ENCODE peak calls at places on chromosome 5, in five cellular contexts. One of them, this sample, is unnamed.

GRCh38 chr5:58545912-58546311 is 37.0 kb upstream of the RAB3C start:
- DNase-seq in fibroblast of pulmonary artery: no peak
- DNase-seq in NCI-H1105: no peak
- DNase-seq in heart right ventricle: no peak
- DNase-seq in ureter: no peak
- DNase-seq in this sample: no peak

GRCh38 chr5:127705120-127705892 is 2.1 kb downstream of the CCDC192 start:
- DNase-seq in ureter: no peak
- DNase-seq in fibroblast of pulmonary artery: peak
- DNase-seq in NCI-H1105: no peak
- DNase-seq in heart right ventricle: peak
- DNase-seq in this sample: no peak

GRCh38 chr5:124986667-124987066 is 240.2 kb upstream of the ZNF608 start:
- DNase-seq in heart right ventricle: no peak
- DNase-seq in fibroblast of pulmonary artery: no peak
- DNase-seq in NCI-H1105: no peak
- DNase-seq in ureter: no peak
- DNase-seq in this sample: no peak

GRCh38 chr5:61162832-61163567 is 732 bp upstream of the SMIM15 start:
- DNase-seq in fibroblast of pulmonary artery: peak
- DNase-seq in heart right ventricle: peak
- DNase-seq in NCI-H1105: no peak
- DNase-seq in ureter: no peak
- DNase-seq in this sample: no peak

GRCh38 chr5:73299017-73299630 is 126.1 kb downstream of the TMEM174 start:
- DNase-seq in NCI-H1105: no peak
- DNase-seq in heart right ventricle: no peak
- DNase-seq in fibroblast of pulmonary artery: no peak
- DNase-seq in ureter: no peak
- DNase-seq in this sample: no peak

GRCh38 chr5:157390179-157390923 is 69.7 kb upstream of the NIPAL4 start:
- DNase-seq in ureter: peak
- DNase-seq in heart right ventricle: no peak
- DNase-seq in NCI-H1105: no peak
- DNase-seq in fibroblast of pulmonary artery: peak
- DNase-seq in this sample: no peak

GRCh38 chr5:143796753-143797152 is 15.2 kb upstream of the HMHB1 start:
- DNase-seq in heart right ventricle: no peak
- DNase-seq in fibroblast of pulmonary artery: no peak
- DNase-seq in ureter: no peak
- DNase-seq in NCI-H1105: no peak
- DNase-seq in this sample: no peak

GRCh38 chr5:74434124-74434899 is 206.2 kb downstream of the ENC1 start:
- DNase-seq in heart right ventricle: peak
- DNase-seq in ureter: no peak
- DNase-seq in fibroblast of pulmonary artery: peak
- DNase-seq in NCI-H1105: no peak
- DNase-seq in this sample: no peak

GRCh38 chr5:72511371-72512178 is 4.4 kb upstream of the ZNF366 start:
- DNase-seq in NCI-H1105: no peak
- DNase-seq in heart right ventricle: no peak
- DNase-seq in ureter: no peak
- DNase-seq in fibroblast of pulmonary artery: no peak
- DNase-seq in this sample: no peak

GRCh38 chr5:123367739-123368138 is 55.5 kb downstream of the CEP120 start:
- DNase-seq in heart right ventricle: no peak
- DNase-seq in fibroblast of pulmonary artery: peak
- DNase-seq in NCI-H1105: no peak
- DNase-seq in ureter: no peak
- DNase-seq in this sample: no peak

GRCh38 chr5:107619781-107620180 is 51.0 kb downstream of the EFNA5 start:
- DNase-seq in fibroblast of pulmonary artery: no peak
- DNase-seq in heart right ventricle: no peak
- DNase-seq in NCI-H1105: no peak
- DNase-seq in ureter: no peak
- DNase-seq in this sample: no peak

GRCh38 chr5:7244977-7245376 is 151.0 kb upstream of the ADCY2 start:
- DNase-seq in heart right ventricle: no peak
- DNase-seq in NCI-H1105: no peak
- DNase-seq in fibroblast of pulmonary artery: no peak
- DNase-seq in ureter: no peak
- DNase-seq in this sample: no peak

GRCh38 chr5:38596997-38597396 is 40.6 kb upstream of the LIFR start:
- DNase-seq in heart right ventricle: no peak
- DNase-seq in ureter: no peak
- DNase-seq in fibroblast of pulmonary artery: no peak
- DNase-seq in NCI-H1105: no peak
- DNase-seq in this sample: no peak

GRCh38 chr5:107476783-107477182 is 194.0 kb downstream of the EFNA5 start:
- DNase-seq in ureter: no peak
- DNase-seq in fibroblast of pulmonary artery: peak
- DNase-seq in heart right ventricle: no peak
- DNase-seq in NCI-H1105: no peak
- DNase-seq in this sample: no peak

GRCh38 chr5:127447822-127448221 is 69.6 kb upstream of the PRRC1 start:
- DNase-seq in ureter: no peak
- DNase-seq in heart right ventricle: no peak
- DNase-seq in fibroblast of pulmonary artery: peak
- DNase-seq in NCI-H1105: no peak
- DNase-seq in this sample: no peak

GRCh38 chr5:10563940-10564837 is at the start of gene ANKRD33B:
- DNase-seq in fibroblast of pulmonary artery: peak
- DNase-seq in NCI-H1105: peak
- DNase-seq in heart right ventricle: peak
- DNase-seq in ureter: peak
- DNase-seq in this sample: peak

GRCh38 chr5:33840927-33841547 is 50.8 kb downstream of the ADAMTS12 start:
- DNase-seq in heart right ventricle: no peak
- DNase-seq in fibroblast of pulmonary artery: no peak
- DNase-seq in NCI-H1105: no peak
- DNase-seq in ureter: no peak
- DNase-seq in this sample: no peak

GRCh38 chr5:126676195-126676624 is 75.5 kb downstream of the PHAX start:
- DNase-seq in ureter: peak
- DNase-seq in fibroblast of pulmonary artery: peak
- DNase-seq in NCI-H1105: peak
- DNase-seq in heart right ventricle: peak
- DNase-seq in this sample: peak

GRCh38 chr5:135745897-135746500 is 88.5 kb upstream of the SLC25A48 start:
- DNase-seq in heart right ventricle: no peak
- DNase-seq in fibroblast of pulmonary artery: no peak
- DNase-seq in ureter: peak
- DNase-seq in NCI-H1105: no peak
- DNase-seq in this sample: no peak

GRCh38 chr5:169781452-169782345 is 144.6 kb downstream of the DOCK2 start:
- DNase-seq in NCI-H1105: no peak
- DNase-seq in ureter: no peak
- DNase-seq in heart right ventricle: no peak
- DNase-seq in fibroblast of pulmonary artery: no peak
- DNase-seq in this sample: no peak

GRCh38 chr5:74422671-74423070 is 217.9 kb downstream of the ENC1 start:
- DNase-seq in ureter: no peak
- DNase-seq in NCI-H1105: no peak
- DNase-seq in fibroblast of pulmonary artery: no peak
- DNase-seq in heart right ventricle: no peak
- DNase-seq in this sample: no peak

GRCh38 chr5:18404039-18404438 is 769.8 kb downstream of the TAF11L14 start:
- DNase-seq in NCI-H1105: no peak
- DNase-seq in heart right ventricle: no peak
- DNase-seq in ureter: no peak
- DNase-seq in fibroblast of pulmonary artery: no peak
- DNase-seq in this sample: no peak

GRCh38 chr5:159844267-159844666 is 72.0 kb upstream of the ADRA1B start:
- DNase-seq in NCI-H1105: no peak
- DNase-seq in fibroblast of pulmonary artery: no peak
- DNase-seq in ureter: no peak
- DNase-seq in heart right ventricle: no peak
- DNase-seq in this sample: no peak

GRCh38 chr5:121725450-121725849 is 126.2 kb upstream of the FTMT start:
- DNase-seq in ureter: no peak
- DNase-seq in fibroblast of pulmonary artery: no peak
- DNase-seq in NCI-H1105: no peak
- DNase-seq in heart right ventricle: no peak
- DNase-seq in this sample: no peak

GRCh38 chr5:7897014-7897600 is 28.2 kb downstream of the MTRR start:
- DNase-seq in heart right ventricle: no peak
- DNase-seq in NCI-H1105: no peak
- DNase-seq in ureter: no peak
- DNase-seq in fibroblast of pulmonary artery: peak
- DNase-seq in this sample: no peak

GRCh38 chr5:145856285-145856818 is 16.5 kb downstream of the GRXCR2 start:
- DNase-seq in ureter: peak
- DNase-seq in heart right ventricle: peak
- DNase-seq in NCI-H1105: no peak
- DNase-seq in fibroblast of pulmonary artery: peak
- DNase-seq in this sample: peak

GRCh38 chr5:84080908-84081307 is 303.8 kb downstream of the EDIL3 start:
- DNase-seq in NCI-H1105: no peak
- DNase-seq in heart right ventricle: no peak
- DNase-seq in fibroblast of pulmonary artery: no peak
- DNase-seq in ureter: no peak
- DNase-seq in this sample: no peak

GRCh38 chr5:6676702-6677101 is 36.5 kb upstream of the TENT4A start:
- DNase-seq in fibroblast of pulmonary artery: no peak
- DNase-seq in NCI-H1105: no peak
- DNase-seq in ureter: no peak
- DNase-seq in heart right ventricle: no peak
- DNase-seq in this sample: no peak

GRCh38 chr5:128844354-128844923 is 120.8 kb upstream of the SLC27A6 start:
- DNase-seq in ureter: no peak
- DNase-seq in heart right ventricle: no peak
- DNase-seq in NCI-H1105: no peak
- DNase-seq in fibroblast of pulmonary artery: peak
- DNase-seq in this sample: no peak

GRCh38 chr5:96977228-96977627 is 41.3 kb downstream of the LNPEP start:
- DNase-seq in fibroblast of pulmonary artery: no peak
- DNase-seq in ureter: no peak
- DNase-seq in NCI-H1105: no peak
- DNase-seq in heart right ventricle: peak
- DNase-seq in this sample: no peak

GRCh38 chr5:94893404-94894145 is 275.1 kb downstream of the SLF1 start:
- DNase-seq in NCI-H1105: no peak
- DNase-seq in ureter: no peak
- DNase-seq in fibroblast of pulmonary artery: peak
- DNase-seq in heart right ventricle: no peak
- DNase-seq in this sample: no peak